ENCODE peak calls at places on chromosome 1, in ten cellular contexts. M is heart right ventricle, J is PC-9, N is RWPE2, S is pancreas, Y is GM23248, A is H1, Z is fibroblast of lung, H is tibial artery, E is cardiac muscle cell. Q is an unnamed sample.

GRCh38 chr1:119617751-119618691 is 30.0 kb downstream of the ZNF697 start:
- DNase-seq in Y (no peak), E (peak; percentile 48), H (no peak), N (no peak), S (peak; percentile 50), M (peak; percentile 22), A (no peak), Z (peak; percentile 50), J (no peak), Q (no peak)

GRCh38 chr1:39902121-39902807 is 547 bp upstream of the MYCL start:
- DNase-seq in J (peak; percentile 61), Y (peak; percentile 60), S (peak; percentile 90), H (peak; percentile 25), Z (peak; percentile 32), M (peak; percentile 38), E (peak; percentile 46), A (no peak), N (peak; percentile 82), Q (peak; percentile 56)

GRCh38 chr1:67668660-67669059 is 16.3 kb upstream of the GADD45A start:
- DNase-seq in H (no peak), Y (no peak), A (no peak), J (no peak), N (no peak), Z (no peak), S (no peak), M (no peak), E (peak; percentile 14), Q (no peak)

GRCh38 chr1:157069596-157069995 is 24.1 kb upstream of the ARHGEF11 start:
- DNase-seq in J (no peak), E (no peak), M (no peak), H (no peak), N (no peak), Z (no peak), S (no peak), A (no peak), Y (no peak), Q (no peak)

GRCh38 chr1:180560868-180561600 is 2.3 kb downstream of the OVAAL start:
- DNase-seq in H (no peak), M (no peak), S (no peak), Z (peak; percentile 86), E (no peak), N (no peak), Y (peak; percentile 65), J (no peak), A (no peak), Q (no peak)

GRCh38 chr1:86692636-86693035 is 11.7 kb upstream of the SH3GLB1 start:
- DNase-seq in S (no peak), Y (no peak), H (no peak), Z (no peak), M (no peak), N (no peak), A (no peak), J (no peak), E (no peak), Q (no peak)

GRCh38 chr1:96749618-96750017 is 28.0 kb downstream of the PTBP2 start:
- DNase-seq in N (no peak), M (no peak), Y (no peak), A (no peak), H (no peak), S (no peak), E (peak; percentile 12), Z (no peak), J (no peak), Q (no peak)

GRCh38 chr1:5729636-5730145 is 262.5 kb downstream of the NPHP4 start:
- DNase-seq in J (no peak), M (no peak), Y (no peak), E (no peak), Z (no peak), H (no peak), A (no peak), S (no peak), N (peak; percentile 27), Q (no peak)

GRCh38 chr1:9247894-9248293 is 13.3 kb downstream of the H6PD start:
- DNase-seq in Z (no peak), H (no peak), M (no peak), A (no peak), S (no peak), J (no peak), E (no peak), Y (no peak), N (no peak), Q (no peak)

GRCh38 chr1:9246841-9247785 is 12.5 kb downstream of the H6PD start:
- DNase-seq in A (no peak), Z (no peak), M (no peak), N (no peak), J (no peak), S (no peak), E (no peak), Y (no peak), H (no peak), Q (no peak)

GRCh38 chr1:9249263-9249533 is 14.6 kb downstream of the H6PD start:
- DNase-seq in Z (no peak), S (no peak), J (no peak), M (no peak), N (no peak), Y (no peak), E (no peak), H (no peak), A (no peak), Q (no peak)

GRCh38 chr1:9249534-9250335 is 15.2 kb downstream of the H6PD start:
- DNase-seq in M (peak; percentile 69), Y (peak; percentile 71), S (peak; percentile 73), H (peak; percentile 45), N (no peak), J (no peak), Z (no peak), E (peak; percentile 74), A (no peak), Q (no peak)

DNA sequence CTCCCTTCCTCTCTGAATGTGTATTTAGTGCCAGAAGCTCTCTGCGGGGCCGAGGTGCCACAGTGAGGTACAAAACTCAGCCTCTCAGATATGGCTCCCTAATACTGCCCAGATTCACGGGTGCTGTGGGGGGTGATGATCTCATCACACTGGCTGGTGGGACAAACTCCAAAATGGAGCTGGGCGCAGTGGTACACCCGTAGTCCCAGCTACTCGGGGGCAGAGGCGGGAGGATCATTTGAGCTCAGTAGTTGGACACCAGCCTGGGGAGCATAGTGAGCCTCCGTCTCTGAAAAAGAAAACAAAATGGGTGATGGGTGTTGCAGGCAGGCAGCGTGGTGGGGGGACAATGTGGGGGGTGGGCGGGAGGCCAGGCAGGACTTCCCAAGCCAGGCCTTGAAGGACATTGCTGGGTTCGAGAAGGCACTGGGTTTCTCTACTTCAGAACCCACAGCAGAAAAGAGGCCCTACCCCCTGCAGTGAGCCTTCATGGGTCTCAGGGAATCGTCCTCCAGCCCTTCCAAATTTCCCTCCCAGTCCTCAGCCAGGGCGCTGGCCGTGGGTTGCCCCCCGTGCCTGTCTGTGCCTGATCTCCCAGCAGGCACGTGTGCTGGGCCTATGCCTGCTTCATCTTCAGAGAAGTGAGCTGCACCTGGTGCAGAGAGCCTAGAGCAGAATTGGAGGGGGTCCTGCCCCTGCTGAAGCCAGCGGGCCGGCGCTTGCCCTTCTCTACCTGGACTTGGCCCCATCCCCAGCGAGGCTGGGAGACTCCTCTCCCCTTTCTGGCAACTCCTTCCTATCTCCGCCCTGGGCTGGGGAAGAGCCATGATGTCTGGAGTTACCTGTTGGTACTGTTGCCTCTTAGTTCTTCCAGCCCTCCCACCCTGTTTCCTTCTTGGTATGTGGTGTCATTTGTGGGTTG is 14.0 kb downstream of the H6PD start:
- DNase-seq in A (no peak), Z (no peak), J (no peak), S (no peak), M (no peak), H (no peak), Y (no peak), N (no peak), E (no peak), Q (no peak)
- H3K4me1 ChIP-seq in A (peaks cover 34% of the 10 kb centered on the region), Z (no peaks in the 10 kb centered on the region), J (peaks cover 4% of the 10 kb centered on the region), S (peaks cover 25% of the 10 kb centered on the region), M (peaks cover 69% of the 10 kb centered on the region), H (peaks cover 61% of the 10 kb centered on the region), Y (no peaks in the 10 kb centered on the region), N (no peaks in the 10 kb centered on the region), E (peaks cover 40% of the 10 kb centered on the region), Q (peaks cover 9% of the 10 kb centered on the region)

GRCh38 chr1:227886503-227886961 is 61.2 kb downstream of the WNT9A start:
- DNase-seq in Z (no peak), E (no peak), A (no peak), Y (no peak), N (peak; percentile 7), H (no peak), M (peak; percentile 6), S (no peak), J (no peak), Q (peak; percentile 49)

GRCh38 chr1:227888404-227889046 is 59.2 kb downstream of the WNT9A start:
- DNase-seq in H (no peak), E (no peak), A (no peak), M (no peak), Y (no peak), J (no peak), Z (no peak), S (no peak), N (peak; percentile 14), Q (no peak)

GRCh38 chr1:227886993-227887696 is 60.6 kb downstream of the WNT9A start:
- DNase-seq in H (peak; percentile 54), M (peak; percentile 73), E (peak; percentile 81), N (no peak), J (no peak), Z (peak; percentile 58), A (no peak), Y (peak; percentile 62), S (no peak), Q (peak; percentile 25)

GRCh38 chr1:227889047-227889862 is 58.5 kb downstream of the WNT9A start:
- DNase-seq in N (peak; percentile 9), E (no peak), Y (no peak), A (no peak), H (no peak), J (no peak), M (no peak), Z (no peak), S (peak; percentile 5), Q (peak; percentile 47)

GRCh38 chr1:227887697-227888403 is 59.9 kb downstream of the WNT9A start:
- DNase-seq in H (peak; percentile 46), S (no peak), J (no peak), Z (peak; percentile 32), A (no peak), E (peak; percentile 69), Y (no peak), N (no peak), M (peak; percentile 61), Q (no peak)
- H3K4me3 ChIP-seq in H (peak overlapping the region; percentile 53), S (no peak overlapping the region), J (no peak overlapping the region), Z (no peak overlapping the region), A (peak overlapping the region; percentile 55), E (no peak overlapping the region), Y (no peak overlapping the region), N (no peak overlapping the region), M (peak overlapping the region; percentile 57), Q (no peak overlapping the region)

DNA sequence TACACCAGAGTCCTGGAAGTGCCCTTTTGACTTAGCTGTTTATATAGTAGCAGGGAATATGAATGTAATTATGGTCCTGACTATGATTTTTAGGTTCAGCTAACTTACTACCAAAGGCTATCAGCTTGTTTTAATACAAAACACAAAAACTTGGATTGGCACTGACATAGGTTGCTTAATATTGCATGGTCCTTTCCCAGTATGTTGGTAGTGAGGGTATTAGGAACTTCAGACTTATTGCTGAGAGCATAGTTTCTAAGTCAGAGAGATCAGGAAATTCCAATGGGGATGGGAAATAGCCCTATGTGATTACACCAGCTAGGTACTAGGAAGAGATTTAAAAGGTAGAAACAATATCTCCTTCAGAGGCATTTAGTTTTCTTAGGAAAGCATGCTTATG is 7.7 kb downstream of the ARID1A start:
- DNase-seq in A (no peak), Z (no peak), N (no peak), J (no peak), S (no peak), M (no peak), Y (no peak), H (no peak), E (no peak), Q (no peak)
- H3K36me3 ChIP-seq in A (no peaks in the 10 kb centered on the region), Z (no peaks in the 10 kb centered on the region), N (peaks cover 37% of the 10 kb centered on the region), J (peaks cover 7% of the 10 kb centered on the region), S (no peaks in the 10 kb centered on the region), M (no peaks in the 10 kb centered on the region), Y (no peaks in the 10 kb centered on the region), H (no peaks in the 10 kb centered on the region), E (no peaks in the 10 kb centered on the region), Q (no peaks in the 10 kb centered on the region)

GRCh38 chr1:16012590-16013219 is 5.1 kb downstream of the HSPB7 start:
- DNase-seq in S (peak; percentile 79), N (no peak), H (peak; percentile 74), E (peak; percentile 84), A (peak; percentile 64), Z (peak; percentile 75), J (peak; percentile 58), M (peak; percentile 80), Y (peak; percentile 80), Q (no peak)

GRCh38 chr1:16014509-16015482 is 3.0 kb downstream of the HSPB7 start:
- DNase-seq in M (peak; percentile 71), J (no peak), Y (peak; percentile 50), S (no peak), A (no peak), E (peak; percentile 48), N (no peak), Z (no peak), H (peak; percentile 71), Q (no peak)

GRCh38 chr1:16015491-16015890 is 2.4 kb downstream of the HSPB7 start:
- DNase-seq in A (no peak), N (no peak), J (no peak), M (no peak), S (no peak), E (no peak), Z (no peak), Y (no peak), H (no peak), Q (no peak)

GRCh38 chr1:16013220-16013907 is 4.5 kb downstream of the HSPB7 start:
- DNase-seq in Z (peak; percentile 86), N (no peak), M (peak; percentile 81), Y (peak; percentile 86), H (peak; percentile 69), E (peak; percentile 79), A (no peak), J (no peak), S (peak; percentile 63), Q (no peak)

GRCh38 chr1:16013908-16014258 is 4.0 kb downstream of the HSPB7 start:
- DNase-seq in N (no peak), A (no peak), M (no peak), Y (no peak), S (no peak), H (no peak), J (no peak), E (no peak), Z (no peak), Q (no peak)
- H3K4me1 ChIP-seq in N (peaks cover 6% of the 10 kb centered on the region), A (peaks cover 34% of the 10 kb centered on the region), M (peaks cover 41% of the 10 kb centered on the region), Y (peaks cover 42% of the 10 kb centered on the region), S (no peaks in the 10 kb centered on the region), H (peaks cover 61% of the 10 kb centered on the region), J (peaks cover 5% of the 10 kb centered on the region), E (peaks cover 56% of the 10 kb centered on the region), Z (peaks cover 17% of the 10 kb centered on the region), Q (peaks cover 5% of the 10 kb centered on the region)

Q was measured in CD8-positive, alpha-beta T cell.